ENCODE peak calls at places on chromosomes 12 and 14, in eight cellular contexts. F is NAMALWA, L is GOT3, C is SIG-M5, W is iris pigment epithelial cell, Y is tibial artery, G is coronary artery, Z is AG04450. N is an unnamed sample.

GRCh38 chr12:131901431-131902331 is 7.3 kb downstream of the ULK1 start:
- DNase-seq in W (no peak), F (no peak), Y (no peak), C (no peak), Z (no peak), G (no peak), L (no peak), N (no peak)

GRCh38 chr14:80847093-80847492 is 94.4 kb downstream of the CEP128 start:
- DNase-seq in Z (no peak), L (no peak), F (no peak), C (no peak), W (no peak), Y (no peak), G (no peak), N (no peak)

GRCh38 chr14:31578266-31578665 is 17.1 kb downstream of the NUBPL start:
- DNase-seq in C (no peak), L (no peak), Y (no peak), Z (no peak), F (no peak), W (peak; percentile 24), G (no peak), N (no peak)

GRCh38 chr14:104230946-104231345 is 92.6 kb downstream of the KIF26A start:
- DNase-seq in Y (no peak), Z (no peak), C (no peak), G (no peak), W (no peak), F (no peak), L (no peak), N (no peak)

GRCh38 chr14:88023658-88024187 is 18.8 kb downstream of the GPR65 start:
- DNase-seq in F (no peak), Z (no peak), L (no peak), W (no peak), Y (no peak), G (no peak), C (no peak), N (no peak)

GRCh38 chr14:104108570-104109060 is 23.1 kb downstream of the ASPG start:
- DNase-seq in W (no peak), F (no peak), L (no peak), Y (no peak), Z (no peak), G (no peak), C (no peak), N (no peak)

GRCh38 chr14:102097441-102098135 is 10.7 kb upstream of the HSP90AA1 start:
- DNase-seq in Z (no peak), C (no peak), G (no peak), F (no peak), W (no peak), L (no peak), Y (no peak), N (no peak)

GRCh38 chr14:37824936-37825698 is 229.7 kb downstream of the TTC6 start:
- DNase-seq in Z (no peak), Y (no peak), F (no peak), W (peak; percentile 27), G (no peak), L (peak; percentile 0), C (no peak), N (no peak)

GRCh38 chr14:68884031-68885030 is 91.5 kb upstream of the ZFP36L1 start:
- DNase-seq in G (peak; percentile 68), W (peak; percentile 94), Y (peak; percentile 41), Z (peak; percentile 77), C (no peak), F (no peak), L (no peak), N (no peak)

GRCh38 chr14:99881011-99881410 is 87.8 kb downstream of the EML1 start:
- DNase-seq in F (no peak), Z (no peak), W (no peak), Y (no peak), C (no peak), G (no peak), L (no peak), N (no peak)

GRCh38 chr12:132847363-132848356 is 19.0 kb upstream of the GOLGA3 start:
- DNase-seq in G (no peak), L (no peak), F (no peak), Z (no peak), W (no peak), Y (no peak), C (no peak), N (no peak)

GRCh38 chr12:26271889-26272492 is 76.6 kb downstream of the SSPN start:
- DNase-seq in Z (peak; percentile 86), F (no peak), L (no peak), G (no peak), C (no peak), W (peak; percentile 99), Y (peak; percentile 75), N (no peak)

GRCh38 chr14:28756896-28757570 is 9.6 kb upstream of the FOXG1 start:
- DNase-seq in Y (no peak), C (no peak), G (no peak), L (no peak), Z (no peak), F (peak; percentile 10), W (peak; percentile 72), N (no peak)

GRCh38 chr14:95496111-95496681 is 20.3 kb downstream of the SYNE3 start:
- DNase-seq in C (no peak), Y (peak; percentile 22), L (no peak), F (peak; percentile 43), G (no peak), W (no peak), Z (no peak), N (no peak)

GRCh38 chr14:72892879-72893635 is 844 bp downstream of the DPF3 start:
- DNase-seq in G (no peak), W (peak; percentile 40), L (no peak), C (no peak), Y (no peak), Z (no peak), F (no peak), N (peak; percentile 87)

GRCh38 chr14:45743884-45744283 is 490.9 kb upstream of the MIS18BP1 start:
- DNase-seq in C (no peak), W (no peak), Z (no peak), G (no peak), F (no peak), L (no peak), Y (no peak), N (no peak)

GRCh38 chr12:112439769-112440168 is 21.0 kb downstream of the PTPN11 start:
- DNase-seq in Y (no peak), G (no peak), W (no peak), C (no peak), F (no peak), L (no peak), Z (no peak), N (no peak)

GRCh38 chr12:95820096-95820703 is 29.6 kb upstream of the NTN4 start:
- DNase-seq in F (peak; percentile 23), L (no peak), W (peak; percentile 41), C (no peak), Y (no peak), G (no peak), Z (peak; percentile 23), N (no peak)

GRCh38 chr14:63478437-63478852 is 64.7 kb downstream of the PPP2R5E start:
- DNase-seq in Z (no peak), L (no peak), G (no peak), W (no peak), C (no peak), Y (no peak), F (no peak), N (no peak)

GRCh38 chr14:65213316-65213715 is 111.0 kb upstream of the MAX start:
- DNase-seq in Y (no peak), C (no peak), W (peak; percentile 28), F (no peak), Z (no peak), G (no peak), L (no peak), N (no peak)

GRCh38 chr12:121089031-121089812 is 43.5 kb upstream of the P2RX7 start:
- DNase-seq in W (no peak), C (no peak), L (no peak), Z (no peak), G (no peak), F (no peak), Y (no peak), N (peak; percentile 84)

GRCh38 chr14:100383727-100384158 is 60.6 kb downstream of the SLC25A47 start:
- DNase-seq in Z (no peak), L (no peak), C (no peak), F (peak; percentile 78), W (peak; percentile 50), Y (peak; percentile 34), G (no peak), N (no peak)

GRCh38 chr12:27279836-27280235 is 35.8 kb downstream of the STK38L start:
- DNase-seq in Z (no peak), C (no peak), F (no peak), G (no peak), L (no peak), Y (no peak), W (no peak), N (no peak)

GRCh38 chr12:53224268-53224896 is 7.6 kb downstream of the RARG start:
- DNase-seq in Z (no peak), Y (no peak), C (no peak), W (no peak), L (no peak), G (peak; percentile 68), F (no peak), N (no peak)

GRCh38 chr12:102885043-102885932 is 31.8 kb downstream of the PAH start:
- DNase-seq in Z (no peak), C (no peak), Y (no peak), W (no peak), G (no peak), F (no peak), L (no peak), N (no peak)

GRCh38 chr14:93104961-93105360 is 10.8 kb downstream of the ITPK1 start:
- DNase-seq in F (no peak), C (no peak), G (no peak), Y (no peak), Z (no peak), W (no peak), L (no peak), N (no peak)

GRCh38 chr12:114779203-114779602 is 95.2 kb upstream of the TBX3 start:
- DNase-seq in Z (no peak), F (no peak), Y (no peak), W (no peak), C (no peak), L (no peak), G (no peak), N (no peak)

GRCh38 chr14:32255855-32256254 is 52.8 kb upstream of the RNU6-8 start:
- DNase-seq in C (no peak), F (no peak), G (no peak), Y (no peak), L (no peak), Z (no peak), W (no peak), N (no peak)

GRCh38 chr14:79016828-79017505 is 846.8 kb downstream of the NRXN3 start:
- DNase-seq in G (no peak), F (no peak), L (peak; percentile 1), W (peak; percentile 92), C (no peak), Y (no peak), Z (peak; percentile 72), N (no peak)

GRCh38 chr14:65879218-65880009 is 466.9 kb downstream of the FUT8 start:
- DNase-seq in Z (peak; percentile 3), F (no peak), W (peak; percentile 62), L (no peak), G (no peak), Y (no peak), C (peak; percentile 47), N (no peak)